ENCODE peak calls at places on chromosomes 2 and 18, in five cellular contexts. B is body of pancreas, K is GM23248, R is left ventricle myocardium inferior, L is fibroblast of lung. H is an unnamed sample. For H3K27me3, the result is how much of the 10 kb centered on the place peaks cover.

GRCh38 chr2:209501579-209501978 is 77.7 kb downstream of the MAP2 start:
- DNase-seq in K (no peak), B (no peak), R (no peak), L (no peak), H (no peak)

GRCh38 chr18:6557052-6557451 is 142.3 kb upstream of the L3MBTL4 start:
- DNase-seq in L (no peak), K (no peak), B (no peak), R (no peak), H (no peak)

GRCh38 chr2:128237081-128237534 is 81.6 kb downstream of the HS6ST1 start:
- DNase-seq in B (no peak), L (peak), R (no peak), K (peak), H (peak)

GRCh38 chr18:78603102-78603501 is 376.5 kb upstream of the SALL3 start:
- DNase-seq in K (no peak), B (no peak), R (no peak), L (no peak), H (no peak)

GRCh38 chr2:204611764-204612163 is 66.5 kb downstream of the PARD3B start:
- DNase-seq in L (no peak), R (no peak), K (no peak), B (no peak), H (no peak)

GRCh38 chr2:142586693-142587432 is 290.6 kb upstream of the KYNU start:
- DNase-seq in R (no peak), K (no peak), B (no peak), L (no peak), H (no peak)

GRCh38 chr2:26752636-26753035 is 11.4 kb upstream of the SLC35F6 start:
- DNase-seq in K (peak), R (no peak), L (no peak), B (no peak), H (peak)

GRCh38 chr2:226031078-226031937 is 631.8 kb downstream of the NYAP2 start:
- DNase-seq in L (peak), K (peak), B (peak), R (peak), H (peak)

GRCh38 chr18:57134564-57135211 is 12.2 kb upstream of the BOD1L2 start:
- DNase-seq in L (no peak), B (no peak), K (peak), R (no peak), H (no peak)

GRCh38 chr18:813405-814071 is 1.5 kb upstream of the YES1 start:
- DNase-seq in L (no peak), R (no peak), B (no peak), K (no peak), H (no peak)

GRCh38 chr2:216114476-216115223 is 5.5 kb downstream of the XRCC5 start:
- DNase-seq in K (peak), B (peak), L (peak), R (peak), H (peak)

GRCh38 chr2:18987592-18988073 is 370.8 kb downstream of the OSR1 start:
- DNase-seq in R (peak), L (peak), K (peak), B (peak), H (peak)

GRCh38 chr18:48035556-48035860 is 105.0 kb upstream of the SMAD2 start:
- DNase-seq in L (no peak), R (no peak), K (no peak), B (no peak), H (no peak)

GRCh38 chr2:37350034-37350433 is 5.6 kb downstream of the QPCT start:
- DNase-seq in R (no peak), B (peak), K (no peak), L (peak), H (peak)

GRCh38 chr2:8159966-8160603 is 521.8 kb upstream of the ID2 start:
- DNase-seq in B (no peak), K (no peak), R (no peak), L (no peak), H (no peak)

GRCh38 chr2:190050001-190050400 is 12.5 kb downstream of the MSTN start:
- DNase-seq in R (no peak), L (peak), K (no peak), B (no peak), H (no peak)

GRCh38 chr2:5409925-5410360 is 282.2 kb upstream of the SOX11 start:
- DNase-seq in K (no peak), R (no peak), L (no peak), B (no peak), H (no peak)

DNA sequence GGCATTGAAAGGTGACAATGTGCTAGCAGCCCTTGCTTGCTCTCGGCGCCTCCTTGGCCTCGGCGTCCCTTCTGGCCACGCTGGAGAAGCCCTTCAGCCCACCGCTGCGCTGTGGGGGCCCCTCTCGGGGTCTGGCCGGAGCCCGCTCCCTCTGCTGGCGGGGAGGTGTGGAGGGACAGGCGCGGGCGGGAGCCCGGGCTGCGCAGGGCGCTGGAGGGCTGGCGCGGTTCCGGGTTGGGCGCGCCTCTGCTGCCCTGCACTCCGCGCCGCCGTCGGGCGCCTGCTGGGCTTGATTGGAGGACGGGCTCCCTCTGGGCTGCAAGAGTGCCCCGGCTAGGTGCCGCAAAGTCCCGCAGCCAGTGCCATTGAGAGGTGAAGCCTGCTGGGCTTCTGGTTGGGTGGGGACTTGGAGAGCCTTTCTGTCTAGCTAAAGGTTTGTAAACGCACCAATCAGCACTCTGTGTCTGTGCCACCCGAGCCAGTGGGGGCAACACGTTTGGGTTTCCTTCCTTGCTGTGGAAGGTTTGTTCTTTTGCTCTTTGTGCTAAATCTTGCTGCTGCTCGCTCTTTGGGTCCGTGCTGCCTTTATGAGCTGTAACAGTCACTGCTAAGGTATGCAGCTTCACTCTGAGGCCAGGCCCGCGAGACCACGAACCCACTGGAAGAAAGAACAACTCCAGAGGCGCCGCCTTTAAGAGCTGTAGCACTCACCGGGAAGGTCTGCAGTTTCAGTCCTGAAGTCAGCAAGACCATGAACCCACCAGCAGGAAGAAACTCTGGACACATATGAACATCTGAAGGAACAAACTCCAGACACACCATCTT is 14.8 kb upstream of the IMP4 start:
- DNase-seq in K (peak), R (no peak), L (peak), B (no peak), H (peak)
- H3K27me3 ChIP-seq in K (half or more), R (half or more), L (under half), B (under half), H (under half)

DNA sequence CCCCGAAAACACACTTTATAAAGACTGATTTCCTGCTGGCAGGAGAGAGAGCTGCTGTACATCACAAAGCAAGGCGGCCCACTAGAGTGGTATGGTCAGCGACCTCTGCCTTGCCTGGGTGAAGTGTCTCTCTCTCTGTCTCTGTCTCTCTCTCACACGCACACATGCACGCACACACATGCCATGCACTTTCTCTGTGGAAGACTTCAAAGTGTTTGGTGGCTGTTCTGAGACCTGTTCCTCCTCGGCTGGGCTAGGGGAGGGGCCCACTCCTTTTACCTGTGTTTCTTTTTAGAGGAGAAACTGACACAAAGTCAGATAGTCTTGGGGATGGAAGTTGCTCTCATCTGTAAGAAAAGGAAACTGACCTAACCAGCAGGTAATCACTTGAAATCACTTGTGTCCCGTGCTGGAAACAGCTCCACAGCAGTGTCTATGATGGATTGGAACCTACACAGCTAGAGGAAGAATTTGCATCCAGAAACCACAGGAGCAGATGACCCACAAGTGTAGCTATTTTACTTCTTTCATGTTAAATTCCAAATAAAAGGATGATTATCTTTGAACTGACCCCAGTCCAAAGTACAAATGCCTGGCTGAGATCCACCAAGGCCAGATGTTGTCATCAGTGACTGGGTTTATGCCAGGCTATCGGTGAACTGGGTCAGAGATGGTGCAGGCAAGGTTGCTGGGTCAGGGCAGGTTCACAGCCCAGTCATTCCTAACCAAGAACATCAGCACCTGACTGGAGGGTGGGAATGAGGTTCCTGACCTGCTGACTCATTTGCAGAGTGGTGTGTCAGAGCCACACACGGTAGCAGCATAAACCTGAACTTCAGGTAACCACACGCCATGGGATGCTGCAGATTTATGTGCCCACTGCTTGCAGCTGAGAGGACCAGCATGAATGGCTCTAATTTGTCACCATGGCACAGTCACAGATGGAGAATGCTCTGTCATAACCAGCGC is 63.0 kb downstream of the NPAS2 start:
- DNase-seq in B (peak), L (no peak), R (no peak), K (no peak), H (no peak)
- H3K4me3 ChIP-seq in B (no peak), L (no peak), R (no peak), K (no peak), H (no peak)

DNA sequence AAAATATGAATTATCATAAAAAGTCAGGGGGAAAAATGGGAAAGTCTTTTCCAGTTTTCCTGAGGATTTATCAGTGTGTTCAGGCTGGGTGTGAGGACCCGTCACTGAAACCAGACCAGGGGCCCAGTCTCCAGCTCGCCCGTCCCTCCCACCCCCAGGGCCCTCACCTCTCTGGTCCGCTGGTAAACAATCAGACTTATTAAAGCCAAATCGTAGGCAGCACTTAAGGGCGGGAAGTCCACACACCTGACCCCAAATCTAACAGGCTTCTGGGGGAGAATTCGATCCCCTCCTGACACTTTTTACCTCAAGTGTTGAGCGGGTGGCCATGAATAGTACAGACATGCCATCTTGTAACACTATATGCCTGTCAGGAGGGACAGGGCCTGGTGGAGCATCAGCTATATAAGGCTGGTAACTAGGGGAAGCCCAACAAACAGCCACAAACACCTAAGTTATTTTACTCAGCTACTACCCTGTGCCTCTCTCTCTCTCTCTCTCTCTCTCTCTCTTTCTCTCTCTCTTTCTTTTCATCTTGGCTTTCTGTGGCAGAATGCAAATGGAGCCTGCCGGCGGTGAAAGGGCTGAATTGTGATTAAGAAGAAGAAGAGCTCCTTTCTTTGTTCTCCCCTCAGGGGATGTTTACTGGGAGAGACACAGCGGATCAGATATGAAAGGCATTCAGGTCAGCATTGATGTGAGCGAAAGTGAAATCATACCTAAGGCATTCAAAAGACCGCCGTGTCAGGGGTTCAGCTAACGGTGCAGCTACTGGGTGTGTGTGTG is 9.5 kb downstream of the ZEB2 start:
- DNase-seq in B (no peak), R (no peak), K (peak), L (peak), H (peak)
- H3K27me3 ChIP-seq in B (under half), R (under half), K (under half), L (under half), H (under half)

GRCh38 chr2:237662671-237663093 is 35.3 kb downstream of the LRRFIP1 start:
- DNase-seq in L (peak), K (peak), R (peak), B (peak), H (peak)

GRCh38 chr2:237663517-237663916 is 36.1 kb downstream of the LRRFIP1 start:
- DNase-seq in B (no peak), R (no peak), K (no peak), L (peak), H (no peak)

GRCh38 chr2:237664151-237664550 is 36.8 kb downstream of the LRRFIP1 start:
- DNase-seq in K (no peak), L (no peak), R (peak), B (no peak), H (no peak)

GRCh38 chr2:237660381-237660900 is 33.1 kb downstream of the LRRFIP1 start:
- DNase-seq in K (no peak), L (no peak), B (no peak), R (no peak), H (no peak)

GRCh38 chr2:237661799-237662328 is 34.5 kb downstream of the LRRFIP1 start:
- DNase-seq in K (no peak), B (no peak), L (no peak), R (no peak), H (no peak)
- H3K4me3 ChIP-seq in K (no peak), B (no peak), L (no peak), R (no peak), H (no peak)

DNA sequence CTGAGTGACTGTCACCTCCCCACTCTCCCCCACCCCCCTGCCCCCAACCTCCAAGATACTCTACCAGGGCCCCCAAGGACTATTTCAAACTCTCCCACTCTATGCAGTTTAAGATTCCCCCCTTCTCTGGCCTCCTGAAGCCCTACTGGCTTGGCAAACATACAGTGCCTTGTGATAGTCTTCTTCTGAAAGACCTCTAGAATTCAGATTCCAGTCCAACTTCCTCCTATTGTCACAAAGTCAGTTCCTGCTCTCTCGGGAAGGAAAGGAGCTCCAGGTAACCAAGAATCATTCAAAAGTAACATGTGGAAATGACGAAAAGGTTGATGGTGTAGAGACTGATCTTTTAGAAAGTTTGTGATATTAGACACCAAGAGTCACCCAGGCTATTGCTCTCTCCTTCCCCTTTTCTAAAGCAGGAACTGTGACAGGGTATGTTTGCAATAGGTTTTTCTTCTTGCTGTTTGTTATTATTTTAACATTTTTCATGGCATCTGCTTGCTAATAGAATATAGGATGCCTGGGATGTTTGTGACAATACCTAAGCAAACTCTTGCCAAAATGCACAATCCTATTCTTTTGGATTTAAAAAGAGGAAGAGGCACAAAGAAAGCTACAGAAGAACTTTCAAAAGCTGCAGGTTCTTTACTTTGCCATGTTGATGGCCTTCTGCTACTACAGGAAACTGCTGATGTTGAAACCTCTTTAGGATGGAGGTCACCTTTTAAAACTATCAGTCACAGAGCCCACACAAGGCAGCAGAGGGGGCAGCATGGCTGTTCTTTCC is 93.5 kb upstream of the MGAT4A start:
- DNase-seq in R (no peak), B (no peak), K (no peak), L (no peak), H (no peak)
- H3K27me3 ChIP-seq in R (under half), B (under half), K (under half), L (under half), H (under half)

GRCh38 chr2:9693646-9694045 is 62.8 kb upstream of the YWHAQ start:
- DNase-seq in B (no peak), L (no peak), K (no peak), R (no peak), H (no peak)

GRCh38 chr2:9690252-9690651 is 59.5 kb upstream of the YWHAQ start:
- DNase-seq in R (peak), B (no peak), K (no peak), L (peak), H (peak)

GRCh38 chr2:9692392-9693137 is 61.8 kb upstream of the YWHAQ start:
- DNase-seq in L (peak), K (peak), B (no peak), R (peak), H (peak)

GRCh38 chr2:9693138-9693520 is 62.3 kb upstream of the YWHAQ start:
- DNase-seq in B (no peak), R (peak), K (peak), L (peak), H (peak)

DNA sequence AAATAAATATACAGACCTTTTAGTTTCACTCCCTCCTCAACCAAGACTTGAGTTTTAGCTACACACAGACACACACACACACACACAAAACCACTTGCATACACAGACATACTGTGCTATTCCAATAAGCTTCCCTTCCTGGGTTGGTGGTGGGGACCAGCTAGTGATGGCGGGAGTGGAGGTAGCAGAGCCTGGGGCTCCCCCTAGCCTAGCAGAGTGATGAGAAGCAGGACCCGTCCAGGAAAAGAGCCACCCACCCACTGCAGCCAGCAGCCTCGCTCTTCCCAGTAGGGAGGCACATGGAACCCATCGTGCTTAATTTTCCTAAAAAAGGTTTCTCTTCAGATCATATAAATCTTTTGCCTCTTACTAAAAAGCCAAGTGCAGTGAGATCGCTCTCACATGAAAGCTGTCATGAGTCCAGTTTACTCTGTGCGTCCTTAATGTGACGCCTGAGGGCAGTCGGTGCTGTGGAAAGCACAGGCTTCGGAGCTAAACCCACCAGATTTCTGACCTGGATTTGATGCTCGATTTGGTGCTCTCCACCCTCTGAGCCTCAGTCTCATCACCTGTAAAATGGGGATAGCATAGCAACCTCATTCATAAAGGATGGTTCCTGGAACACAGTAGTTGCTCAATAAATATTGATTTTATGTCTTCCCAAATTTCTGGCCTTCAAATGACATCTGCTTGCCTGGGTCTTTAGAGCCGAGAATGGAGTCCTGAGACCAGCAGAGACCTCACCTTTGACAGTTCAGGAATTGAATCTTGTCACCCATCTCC is 60.1 kb upstream of the YWHAQ start:
- DNase-seq in B (no peak), L (no peak), K (no peak), R (no peak), H (no peak)
- H3K4me3 ChIP-seq in B (no peak), L (no peak), K (no peak), R (no peak), H (no peak)

GRCh38 chr2:118115761-118116160 is 27.5 kb downstream of the INSIG2 start:
- DNase-seq in B (no peak), R (no peak), L (no peak), K (no peak), H (no peak)

GRCh38 chr2:118114863-118115262 is 26.6 kb downstream of the INSIG2 start:
- DNase-seq in B (no peak), L (no peak), R (no peak), K (no peak), H (no peak)

GRCh38 chr2:118112771-118113334 is 24.6 kb downstream of the INSIG2 start:
- DNase-seq in R (no peak), L (peak), B (no peak), K (peak), H (peak)

GRCh38 chr2:118110310-118110709 is 22.0 kb downstream of the INSIG2 start:
- DNase-seq in K (no peak), R (no peak), L (no peak), B (no peak), H (no peak)

DNA sequence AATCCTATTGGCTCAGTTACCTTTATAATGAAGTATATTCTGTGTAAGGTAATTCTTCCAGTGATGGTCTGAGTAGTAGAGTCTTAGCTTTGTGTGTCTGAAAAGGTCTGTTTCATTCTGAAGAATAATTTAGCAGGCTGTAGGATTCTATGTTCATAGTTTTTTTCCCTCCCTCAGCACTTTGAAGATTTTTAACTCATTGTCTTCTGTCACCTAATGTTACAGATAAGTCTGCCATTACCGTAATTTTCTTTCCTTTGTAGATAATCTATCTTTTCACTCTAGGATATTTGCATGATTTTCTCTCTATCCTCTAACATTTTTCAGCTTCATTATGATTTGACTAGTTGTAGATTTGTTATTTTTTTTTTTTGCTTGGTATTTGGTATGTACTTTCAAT is 22.7 kb downstream of the INSIG2 start:
- DNase-seq in R (no peak), K (no peak), L (no peak), B (no peak), H (no peak)
- H3K27me3 ChIP-seq in R (under half), K (under half), L (under half), B (under half), H (under half)

H was measured in MG63.